ENCODE peak calls at places on chromosomes 7 and 10, in ten cellular contexts. V, O, T, Q, P, N, A, F, K and S are unnamed samples.

GRCh38 chr10:36608251-36608650 is 517.1 kb upstream of the ANKRD30A start:
- DNase-seq in V (no peak), O (no peak), T (no peak), Q (no peak), P (no peak), N (peak; percentile 85), A (no peak), F (no peak), K (peak; percentile 77), S (no peak)

GRCh38 chr7:67841896-67842295 is 845.3 kb downstream of the TYW1 start:
- DNase-seq in V (no peak), O (no peak), T (no peak), Q (no peak), P (no peak), N (no peak), A (no peak), F (no peak), K (no peak), S (no peak)

GRCh38 chr7:155858521-155859061 is 46.3 kb upstream of the SHH start:
- DNase-seq in V (no peak), O (peak; percentile 44), T (no peak), Q (no peak), P (no peak), N (peak; percentile 2), A (no peak), F (no peak), K (peak; percentile 51), S (peak; percentile 32)

GRCh38 chr10:132906106-132906505 is 36.3 kb downstream of the CFAP46 start:
- DNase-seq in V (no peak), O (peak; percentile 30), T (no peak), Q (no peak), P (no peak), N (no peak), A (no peak), F (no peak), K (no peak), S (no peak)

GRCh38 chr7:98569606-98570337 is 47.3 kb upstream of the NPTX2 start:
- DNase-seq in V (no peak), O (no peak), T (no peak), Q (no peak), P (no peak), N (no peak), A (no peak), F (no peak), K (no peak), S (no peak)

GRCh38 chr7:33107136-33108066 is 1.8 kb downstream of the RP9 start:
- DNase-seq in V (peak; percentile 79), O (peak; percentile 78), T (peak; percentile 11), Q (peak; percentile 11), P (peak; percentile 63), N (peak; percentile 66), A (peak; percentile 44), F (peak; percentile 45), K (peak; percentile 42), S (no peak)

GRCh38 chr7:66353547-66353946 is 148.4 kb downstream of the TPST1 start:
- DNase-seq in V (no peak), O (no peak), T (peak; percentile 90), Q (no peak), P (no peak), N (peak; percentile 80), A (no peak), F (no peak), K (no peak), S (no peak)

GRCh38 chr10:86535057-86535882 is 13.7 kb upstream of the WAPL start:
- DNase-seq in V (no peak), O (peak; percentile 89), T (no peak), Q (peak; percentile 25), P (peak; percentile 70), N (no peak), A (peak; percentile 68), F (peak; percentile 73), K (peak; percentile 23), S (no peak)

GRCh38 chr7:27277628-27278027 is 35.0 kb downstream of the EVX1 start:
- DNase-seq in V (no peak), O (peak; percentile 76), T (no peak), Q (no peak), P (no peak), N (no peak), A (no peak), F (no peak), K (no peak), S (no peak)

GRCh38 chr10:75410135-75410787 is 8.7 kb upstream of the ZNF503 start:
- DNase-seq in V (no peak), O (no peak), T (no peak), Q (no peak), P (no peak), N (peak; percentile 12), A (peak; percentile 9), F (no peak), K (no peak), S (no peak)

GRCh38 chr7:157397751-157398691 is 61.2 kb downstream of the DNAJB6 start:
- DNase-seq in V (peak; percentile 32), O (no peak), T (peak; percentile 52), Q (peak; percentile 29), P (no peak), N (peak; percentile 85), A (peak; percentile 42), F (no peak), K (peak; percentile 71), S (no peak)

GRCh38 chr7:118949031-118949430 is 724.5 kb downstream of the ANKRD7 start:
- DNase-seq in V (no peak), O (no peak), T (no peak), Q (no peak), P (no peak), N (no peak), A (no peak), F (no peak), K (peak; percentile 30), S (no peak)

GRCh38 chr7:95324396-95324795 is at the start of gene PON1:
- DNase-seq in V (peak; percentile 6), O (peak; percentile 46), T (no peak), Q (no peak), P (peak; percentile 27), N (no peak), A (peak; percentile 44), F (no peak), K (no peak), S (no peak)

GRCh38 chr7:762891-763290 is 35.8 kb upstream of the PRKAR1B start:
- DNase-seq in V (no peak), O (no peak), T (no peak), Q (no peak), P (no peak), N (no peak), A (peak; percentile 43), F (no peak), K (no peak), S (no peak)

GRCh38 chr7:82044497-82045080 is 274.7 kb upstream of the HGF start:
- DNase-seq in V (peak; percentile 37), O (no peak), T (peak; percentile 19), Q (peak; percentile 35), P (peak; percentile 57), N (peak; percentile 83), A (peak; percentile 30), F (no peak), K (peak; percentile 41), S (no peak)

GRCh38 chr10:119408969-119409371 is 133.5 kb downstream of the RGS10 start:
- DNase-seq in V (no peak), O (no peak), T (no peak), Q (no peak), P (no peak), N (no peak), A (no peak), F (no peak), K (no peak), S (no peak)

GRCh38 chr7:105088456-105088855 is 74.5 kb downstream of the KMT2E start:
- DNase-seq in V (no peak), O (no peak), T (no peak), Q (no peak), P (no peak), N (no peak), A (no peak), F (no peak), K (no peak), S (no peak)
- TF ChIP-seq CTCF in V (no peak), O (no peak), T (no peak), Q (no peak), P (no peak), N (no peak), A (no peak), F (no peak), K (no peak), S (no peak)

DNA sequence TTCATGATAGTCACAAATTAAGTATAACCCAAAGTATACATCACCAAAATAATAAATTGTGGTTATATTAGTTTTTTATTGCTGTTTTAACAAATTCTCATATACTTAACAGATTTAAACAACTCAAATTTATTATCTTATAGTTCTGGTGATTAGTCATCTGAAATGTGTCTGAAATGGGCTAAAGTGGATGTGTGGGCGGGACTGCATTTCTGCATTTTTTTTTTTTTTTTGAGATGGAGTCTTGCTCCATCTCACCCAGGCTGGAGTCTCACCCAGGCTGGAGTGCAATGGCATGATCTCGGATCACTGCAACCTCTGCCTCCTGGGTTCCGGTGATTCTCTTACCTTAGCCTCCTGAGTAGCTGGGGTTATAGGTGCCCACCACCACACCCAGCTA is 891.4 kb upstream of the CELF2 start:
- DNase-seq in V (no peak), O (no peak), T (no peak), Q (no peak), P (no peak), N (no peak), A (no peak), F (no peak), K (peak; percentile 15), S (no peak)
- TF ChIP-seq CTCF in V (no peak), O (no peak), T (no peak), Q (no peak), P (no peak), N (no peak), A (no peak), F (no peak), K (no peak), S (no peak)

DNA sequence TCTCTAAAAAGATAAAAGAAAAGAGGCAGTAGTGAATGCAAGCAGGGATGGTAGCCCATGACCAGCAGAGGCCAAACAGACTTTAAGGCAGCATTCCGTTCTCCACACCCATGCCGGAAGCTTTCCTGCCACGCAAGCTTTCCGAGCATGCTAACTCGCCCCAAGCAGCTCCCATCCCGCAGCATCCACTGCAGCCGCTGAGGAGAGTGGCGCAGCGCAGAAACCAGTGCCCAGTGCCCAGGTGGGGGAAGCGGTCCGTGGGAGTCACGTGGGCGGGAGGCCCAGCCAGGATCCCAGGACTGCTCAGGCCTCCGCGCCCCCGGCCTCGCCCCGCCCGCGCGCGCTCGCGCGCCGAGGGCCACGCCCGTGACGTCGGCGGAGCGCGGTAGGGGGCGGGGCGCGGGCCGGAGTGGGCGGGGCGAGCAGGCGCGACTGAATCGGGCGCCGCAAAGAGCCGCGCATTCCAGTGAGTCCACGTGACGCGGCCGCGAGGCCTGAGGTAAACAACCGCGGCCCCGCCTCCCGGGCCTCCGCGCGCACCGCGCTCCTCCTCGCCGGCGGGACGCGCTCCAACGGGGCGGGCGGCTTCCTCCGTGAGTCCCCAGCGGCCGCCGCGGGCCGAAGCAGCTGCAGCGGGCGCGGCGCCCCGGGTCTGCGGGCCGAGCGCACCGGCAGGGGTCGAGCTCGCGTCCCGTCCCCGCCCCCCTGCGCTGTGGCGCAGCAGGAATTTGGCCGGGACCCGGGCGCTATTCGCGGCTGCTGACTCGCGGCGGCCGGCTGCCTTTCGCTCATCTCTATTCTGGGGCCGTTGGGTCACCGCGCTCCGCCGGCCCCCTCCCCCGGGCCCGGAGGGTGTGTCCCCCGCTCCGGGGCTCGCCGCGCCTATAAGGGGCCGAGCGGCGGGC is at the start of gene OTUD1:
- DNase-seq in V (peak; percentile 92), O (peak; percentile 98), T (peak; percentile 87), Q (peak; percentile 90), P (peak; percentile 92), N (peak; percentile 92), A (peak; percentile 97), F (peak; percentile 93), K (peak; percentile 86), S (peak; percentile 98)
- TF ChIP-seq CTCF in V (no peak), O (peak; percentile 26), T (no peak), Q (peak; percentile 36), P (no peak), N (peak; percentile 44), A (no peak), F (no peak), K (peak; percentile 7), S (no peak)

GRCh38 chr10:123101844-123102243 is 33.9 kb upstream of the HMX3 start:
- DNase-seq in V (no peak), O (no peak), T (no peak), Q (no peak), P (no peak), N (no peak), A (no peak), F (no peak), K (no peak), S (no peak)
- TF ChIP-seq CTCF in V (no peak), O (no peak), T (no peak), Q (no peak), P (no peak), N (no peak), A (no peak), F (no peak), K (no peak), S (no peak)